ENCODE peak calls at places on chromosome 1, in ten cellular contexts. One of them, this sample, is unnamed.

GRCh38 chr1:60893111-60893510 is 189.2 kb upstream of the NFIA start:
- DNase-seq in GM12864: no peak
- DNase-seq in stimulated activated CD4-positive, alpha-beta T cell treated with anti-CD3 and anti-CD28 coated beads, Interleukin-12 subunit alpha, Interleukin-12 subunit beta, amount 100 ng/mL, for 4 hours: no peak
- DNase-seq in activated CD8-positive, alpha-beta T cell treated with anti-CD3 and anti-CD28 coated beads, Interleukin-2, amount 10 ng/mL, durations not matched to agents 7 days and 5 days: no peak
- DNase-seq in GM12878: no peak
- DNase-seq in astrocyte of the cerebellum: no peak
- DNase-seq in nucleus accumbens: no peak
- DNase-seq in NCI-H2171: peak; percentile 83
- DNase-seq in stimulated activated CD8-positive, alpha-beta memory T cell treated with anti-CD3 and anti-CD28 coated beads, Interleukin-4, amount 100 ng/mL, for 24 hours: no peak
- DNase-seq in HT1080: no peak
- DNase-seq in this sample: no peak

GRCh38 chr1:192529811-192530210 is 45.8 kb upstream of the RGS1 start:
- DNase-seq in stimulated activated CD8-positive, alpha-beta memory T cell treated with anti-CD3 and anti-CD28 coated beads, Interleukin-4, amount 100 ng/mL, for 24 hours: no peak
- DNase-seq in GM12864: no peak
- DNase-seq in NCI-H2171: no peak
- DNase-seq in HT1080: no peak
- DNase-seq in astrocyte of the cerebellum: no peak
- DNase-seq in GM12878: no peak
- DNase-seq in nucleus accumbens: no peak
- DNase-seq in stimulated activated CD4-positive, alpha-beta T cell treated with anti-CD3 and anti-CD28 coated beads, Interleukin-12 subunit alpha, Interleukin-12 subunit beta, amount 100 ng/mL, for 4 hours: no peak
- DNase-seq in activated CD8-positive, alpha-beta T cell treated with anti-CD3 and anti-CD28 coated beads, Interleukin-2, amount 10 ng/mL, durations not matched to agents 7 days and 5 days: no peak
- DNase-seq in this sample: no peak

GRCh38 chr1:24508911-24509310 is 6.3 kb downstream of the RCAN3 start:
- DNase-seq in GM12878: no peak
- DNase-seq in astrocyte of the cerebellum: no peak
- DNase-seq in stimulated activated CD8-positive, alpha-beta memory T cell treated with anti-CD3 and anti-CD28 coated beads, Interleukin-4, amount 100 ng/mL, for 24 hours: no peak
- DNase-seq in HT1080: no peak
- DNase-seq in stimulated activated CD4-positive, alpha-beta T cell treated with anti-CD3 and anti-CD28 coated beads, Interleukin-12 subunit alpha, Interleukin-12 subunit beta, amount 100 ng/mL, for 4 hours: no peak
- DNase-seq in activated CD8-positive, alpha-beta T cell treated with anti-CD3 and anti-CD28 coated beads, Interleukin-2, amount 10 ng/mL, durations not matched to agents 7 days and 5 days: no peak
- DNase-seq in nucleus accumbens: no peak
- DNase-seq in NCI-H2171: no peak
- DNase-seq in GM12864: no peak
- DNase-seq in this sample: no peak

GRCh38 chr1:183871142-183871541 is 66.2 kb downstream of the RGL1 start:
- DNase-seq in stimulated activated CD4-positive, alpha-beta T cell treated with anti-CD3 and anti-CD28 coated beads, Interleukin-12 subunit alpha, Interleukin-12 subunit beta, amount 100 ng/mL, for 4 hours: no peak
- DNase-seq in activated CD8-positive, alpha-beta T cell treated with anti-CD3 and anti-CD28 coated beads, Interleukin-2, amount 10 ng/mL, durations not matched to agents 7 days and 5 days: no peak
- DNase-seq in NCI-H2171: peak; percentile 41
- DNase-seq in GM12878: no peak
- DNase-seq in nucleus accumbens: no peak
- DNase-seq in astrocyte of the cerebellum: peak; percentile 51
- DNase-seq in stimulated activated CD8-positive, alpha-beta memory T cell treated with anti-CD3 and anti-CD28 coated beads, Interleukin-4, amount 100 ng/mL, for 24 hours: no peak
- DNase-seq in GM12864: no peak
- DNase-seq in HT1080: peak; percentile 60
- DNase-seq in this sample: peak; percentile 71

GRCh38 chr1:185328204-185328728 is 11.2 kb upstream of the IVNS1ABP start:
- DNase-seq in stimulated activated CD8-positive, alpha-beta memory T cell treated with anti-CD3 and anti-CD28 coated beads, Interleukin-4, amount 100 ng/mL, for 24 hours: no peak
- DNase-seq in astrocyte of the cerebellum: no peak
- DNase-seq in GM12878: no peak
- DNase-seq in GM12864: no peak
- DNase-seq in stimulated activated CD4-positive, alpha-beta T cell treated with anti-CD3 and anti-CD28 coated beads, Interleukin-12 subunit alpha, Interleukin-12 subunit beta, amount 100 ng/mL, for 4 hours: no peak
- DNase-seq in nucleus accumbens: no peak
- DNase-seq in HT1080: no peak
- DNase-seq in NCI-H2171: no peak
- DNase-seq in activated CD8-positive, alpha-beta T cell treated with anti-CD3 and anti-CD28 coated beads, Interleukin-2, amount 10 ng/mL, durations not matched to agents 7 days and 5 days: no peak
- DNase-seq in this sample: no peak

GRCh38 chr1:164033782-164034181 is 525.2 kb upstream of the PBX1 start:
- DNase-seq in nucleus accumbens: no peak
- DNase-seq in stimulated activated CD8-positive, alpha-beta memory T cell treated with anti-CD3 and anti-CD28 coated beads, Interleukin-4, amount 100 ng/mL, for 24 hours: no peak
- DNase-seq in NCI-H2171: no peak
- DNase-seq in stimulated activated CD4-positive, alpha-beta T cell treated with anti-CD3 and anti-CD28 coated beads, Interleukin-12 subunit alpha, Interleukin-12 subunit beta, amount 100 ng/mL, for 4 hours: no peak
- DNase-seq in GM12878: no peak
- DNase-seq in HT1080: no peak
- DNase-seq in astrocyte of the cerebellum: no peak
- DNase-seq in activated CD8-positive, alpha-beta T cell treated with anti-CD3 and anti-CD28 coated beads, Interleukin-2, amount 10 ng/mL, durations not matched to agents 7 days and 5 days: no peak
- DNase-seq in GM12864: no peak
- DNase-seq in this sample: no peak

GRCh38 chr1:167447521-167448136 is 70.7 kb downstream of the CD247 start:
- DNase-seq in astrocyte of the cerebellum: no peak
- DNase-seq in activated CD8-positive, alpha-beta T cell treated with anti-CD3 and anti-CD28 coated beads, Interleukin-2, amount 10 ng/mL, durations not matched to agents 7 days and 5 days: peak; percentile 83
- DNase-seq in NCI-H2171: no peak
- DNase-seq in nucleus accumbens: no peak
- DNase-seq in stimulated activated CD8-positive, alpha-beta memory T cell treated with anti-CD3 and anti-CD28 coated beads, Interleukin-4, amount 100 ng/mL, for 24 hours: peak; percentile 50
- DNase-seq in stimulated activated CD4-positive, alpha-beta T cell treated with anti-CD3 and anti-CD28 coated beads, Interleukin-12 subunit alpha, Interleukin-12 subunit beta, amount 100 ng/mL, for 4 hours: peak; percentile 39
- DNase-seq in HT1080: peak; percentile 53
- DNase-seq in GM12864: no peak
- DNase-seq in GM12878: no peak
- DNase-seq in this sample: no peak

GRCh38 chr1:109959974-109960744 is 24.4 kb upstream of the AHCYL1 start:
- DNase-seq in GM12878: no peak
- DNase-seq in stimulated activated CD8-positive, alpha-beta memory T cell treated with anti-CD3 and anti-CD28 coated beads, Interleukin-4, amount 100 ng/mL, for 24 hours: no peak
- DNase-seq in astrocyte of the cerebellum: no peak
- DNase-seq in HT1080: peak; percentile 70
- DNase-seq in NCI-H2171: no peak
- DNase-seq in GM12864: no peak
- DNase-seq in stimulated activated CD4-positive, alpha-beta T cell treated with anti-CD3 and anti-CD28 coated beads, Interleukin-12 subunit alpha, Interleukin-12 subunit beta, amount 100 ng/mL, for 4 hours: no peak
- DNase-seq in nucleus accumbens: no peak
- DNase-seq in activated CD8-positive, alpha-beta T cell treated with anti-CD3 and anti-CD28 coated beads, Interleukin-2, amount 10 ng/mL, durations not matched to agents 7 days and 5 days: no peak
- DNase-seq in this sample: peak; percentile 78

GRCh38 chr1:29380532-29380931 is 144.2 kb downstream of the PTPRU start:
- DNase-seq in NCI-H2171: no peak
- DNase-seq in HT1080: peak; percentile 89
- DNase-seq in GM12864: no peak
- DNase-seq in stimulated activated CD8-positive, alpha-beta memory T cell treated with anti-CD3 and anti-CD28 coated beads, Interleukin-4, amount 100 ng/mL, for 24 hours: no peak
- DNase-seq in nucleus accumbens: no peak
- DNase-seq in GM12878: no peak
- DNase-seq in astrocyte of the cerebellum: no peak
- DNase-seq in activated CD8-positive, alpha-beta T cell treated with anti-CD3 and anti-CD28 coated beads, Interleukin-2, amount 10 ng/mL, durations not matched to agents 7 days and 5 days: no peak
- DNase-seq in stimulated activated CD4-positive, alpha-beta T cell treated with anti-CD3 and anti-CD28 coated beads, Interleukin-12 subunit alpha, Interleukin-12 subunit beta, amount 100 ng/mL, for 4 hours: no peak
- DNase-seq in this sample: peak; percentile 24

GRCh38 chr1:66563094-66563800 is 29.3 kb downstream of the SGIP1 start:
- DNase-seq in stimulated activated CD4-positive, alpha-beta T cell treated with anti-CD3 and anti-CD28 coated beads, Interleukin-12 subunit alpha, Interleukin-12 subunit beta, amount 100 ng/mL, for 4 hours: no peak
- DNase-seq in GM12878: no peak
- DNase-seq in stimulated activated CD8-positive, alpha-beta memory T cell treated with anti-CD3 and anti-CD28 coated beads, Interleukin-4, amount 100 ng/mL, for 24 hours: no peak
- DNase-seq in astrocyte of the cerebellum: peak; percentile 62
- DNase-seq in HT1080: peak; percentile 93
- DNase-seq in activated CD8-positive, alpha-beta T cell treated with anti-CD3 and anti-CD28 coated beads, Interleukin-2, amount 10 ng/mL, durations not matched to agents 7 days and 5 days: no peak
- DNase-seq in nucleus accumbens: no peak
- DNase-seq in NCI-H2171: no peak
- DNase-seq in GM12864: no peak
- DNase-seq in this sample: peak; percentile 95

GRCh38 chr1:47191940-47192457 is 2.2 kb upstream of the PDZK1IP1 start:
- DNase-seq in activated CD8-positive, alpha-beta T cell treated with anti-CD3 and anti-CD28 coated beads, Interleukin-2, amount 10 ng/mL, durations not matched to agents 7 days and 5 days: no peak
- DNase-seq in HT1080: no peak
- DNase-seq in stimulated activated CD8-positive, alpha-beta memory T cell treated with anti-CD3 and anti-CD28 coated beads, Interleukin-4, amount 100 ng/mL, for 24 hours: no peak
- DNase-seq in astrocyte of the cerebellum: no peak
- DNase-seq in stimulated activated CD4-positive, alpha-beta T cell treated with anti-CD3 and anti-CD28 coated beads, Interleukin-12 subunit alpha, Interleukin-12 subunit beta, amount 100 ng/mL, for 4 hours: no peak
- DNase-seq in GM12864: no peak
- DNase-seq in nucleus accumbens: no peak
- DNase-seq in GM12878: no peak
- DNase-seq in NCI-H2171: no peak
- DNase-seq in this sample: no peak

GRCh38 chr1:170290971-170291370 is 145.2 kb downstream of the NTMT2 start:
- DNase-seq in activated CD8-positive, alpha-beta T cell treated with anti-CD3 and anti-CD28 coated beads, Interleukin-2, amount 10 ng/mL, durations not matched to agents 7 days and 5 days: no peak
- DNase-seq in GM12864: no peak
- DNase-seq in nucleus accumbens: no peak
- DNase-seq in GM12878: no peak
- DNase-seq in stimulated activated CD8-positive, alpha-beta memory T cell treated with anti-CD3 and anti-CD28 coated beads, Interleukin-4, amount 100 ng/mL, for 24 hours: no peak
- DNase-seq in astrocyte of the cerebellum: no peak
- DNase-seq in stimulated activated CD4-positive, alpha-beta T cell treated with anti-CD3 and anti-CD28 coated beads, Interleukin-12 subunit alpha, Interleukin-12 subunit beta, amount 100 ng/mL, for 4 hours: no peak
- DNase-seq in HT1080: no peak
- DNase-seq in NCI-H2171: no peak
- DNase-seq in this sample: peak; percentile 46

GRCh38 chr1:10192263-10192662 is 18.1 kb upstream of the KIF1B start:
- DNase-seq in HT1080: no peak
- DNase-seq in astrocyte of the cerebellum: no peak
- DNase-seq in GM12878: no peak
- DNase-seq in nucleus accumbens: no peak
- DNase-seq in NCI-H2171: no peak
- DNase-seq in stimulated activated CD8-positive, alpha-beta memory T cell treated with anti-CD3 and anti-CD28 coated beads, Interleukin-4, amount 100 ng/mL, for 24 hours: no peak
- DNase-seq in GM12864: no peak
- DNase-seq in activated CD8-positive, alpha-beta T cell treated with anti-CD3 and anti-CD28 coated beads, Interleukin-2, amount 10 ng/mL, durations not matched to agents 7 days and 5 days: no peak
- DNase-seq in stimulated activated CD4-positive, alpha-beta T cell treated with anti-CD3 and anti-CD28 coated beads, Interleukin-12 subunit alpha, Interleukin-12 subunit beta, amount 100 ng/mL, for 4 hours: no peak
- DNase-seq in this sample: no peak

GRCh38 chr1:27876341-27877114 is 4.2 kb downstream of the THEMIS2 start:
- DNase-seq in GM12864: no peak
- DNase-seq in stimulated activated CD4-positive, alpha-beta T cell treated with anti-CD3 and anti-CD28 coated beads, Interleukin-12 subunit alpha, Interleukin-12 subunit beta, amount 100 ng/mL, for 4 hours: no peak
- DNase-seq in astrocyte of the cerebellum: no peak
- DNase-seq in GM12878: no peak
- DNase-seq in stimulated activated CD8-positive, alpha-beta memory T cell treated with anti-CD3 and anti-CD28 coated beads, Interleukin-4, amount 100 ng/mL, for 24 hours: no peak
- DNase-seq in activated CD8-positive, alpha-beta T cell treated with anti-CD3 and anti-CD28 coated beads, Interleukin-2, amount 10 ng/mL, durations not matched to agents 7 days and 5 days: no peak
- DNase-seq in nucleus accumbens: no peak
- DNase-seq in HT1080: no peak
- DNase-seq in NCI-H2171: no peak
- DNase-seq in this sample: no peak

GRCh38 chr1:20051218-20051829 is 18.7 kb upstream of the PLA2G5 start:
- DNase-seq in stimulated activated CD4-positive, alpha-beta T cell treated with anti-CD3 and anti-CD28 coated beads, Interleukin-12 subunit alpha, Interleukin-12 subunit beta, amount 100 ng/mL, for 4 hours: no peak
- DNase-seq in activated CD8-positive, alpha-beta T cell treated with anti-CD3 and anti-CD28 coated beads, Interleukin-2, amount 10 ng/mL, durations not matched to agents 7 days and 5 days: no peak
- DNase-seq in GM12864: no peak
- DNase-seq in NCI-H2171: no peak
- DNase-seq in nucleus accumbens: no peak
- DNase-seq in GM12878: no peak
- DNase-seq in HT1080: no peak
- DNase-seq in astrocyte of the cerebellum: no peak
- DNase-seq in stimulated activated CD8-positive, alpha-beta memory T cell treated with anti-CD3 and anti-CD28 coated beads, Interleukin-4, amount 100 ng/mL, for 24 hours: no peak
- DNase-seq in this sample: no peak

GRCh38 chr1:214518387-214518786 is 33.0 kb downstream of the PTPN14 start:
- DNase-seq in nucleus accumbens: no peak
- DNase-seq in stimulated activated CD8-positive, alpha-beta memory T cell treated with anti-CD3 and anti-CD28 coated beads, Interleukin-4, amount 100 ng/mL, for 24 hours: no peak
- DNase-seq in NCI-H2171: no peak
- DNase-seq in astrocyte of the cerebellum: no peak
- DNase-seq in stimulated activated CD4-positive, alpha-beta T cell treated with anti-CD3 and anti-CD28 coated beads, Interleukin-12 subunit alpha, Interleukin-12 subunit beta, amount 100 ng/mL, for 4 hours: no peak
- DNase-seq in GM12864: no peak
- DNase-seq in activated CD8-positive, alpha-beta T cell treated with anti-CD3 and anti-CD28 coated beads, Interleukin-2, amount 10 ng/mL, durations not matched to agents 7 days and 5 days: no peak
- DNase-seq in HT1080: no peak
- DNase-seq in GM12878: no peak
- DNase-seq in this sample: peak; percentile 44

GRCh38 chr1:94755675-94756074 is 64.5 kb upstream of the SLC44A3 start:
- DNase-seq in activated CD8-positive, alpha-beta T cell treated with anti-CD3 and anti-CD28 coated beads, Interleukin-2, amount 10 ng/mL, durations not matched to agents 7 days and 5 days: no peak
- DNase-seq in astrocyte of the cerebellum: peak; percentile 97
- DNase-seq in GM12864: no peak
- DNase-seq in HT1080: peak; percentile 52
- DNase-seq in stimulated activated CD8-positive, alpha-beta memory T cell treated with anti-CD3 and anti-CD28 coated beads, Interleukin-4, amount 100 ng/mL, for 24 hours: no peak
- DNase-seq in nucleus accumbens: no peak
- DNase-seq in NCI-H2171: no peak
- DNase-seq in stimulated activated CD4-positive, alpha-beta T cell treated with anti-CD3 and anti-CD28 coated beads, Interleukin-12 subunit alpha, Interleukin-12 subunit beta, amount 100 ng/mL, for 4 hours: no peak
- DNase-seq in GM12878: no peak
- DNase-seq in this sample: peak; percentile 99

GRCh38 chr1:65170511-65171142 is 22.6 kb downstream of the AK4 start:
- DNase-seq in GM12864: no peak
- DNase-seq in astrocyte of the cerebellum: peak; percentile 52
- DNase-seq in HT1080: no peak
- DNase-seq in stimulated activated CD4-positive, alpha-beta T cell treated with anti-CD3 and anti-CD28 coated beads, Interleukin-12 subunit alpha, Interleukin-12 subunit beta, amount 100 ng/mL, for 4 hours: no peak
- DNase-seq in GM12878: no peak
- DNase-seq in NCI-H2171: no peak
- DNase-seq in stimulated activated CD8-positive, alpha-beta memory T cell treated with anti-CD3 and anti-CD28 coated beads, Interleukin-4, amount 100 ng/mL, for 24 hours: no peak
- DNase-seq in nucleus accumbens: no peak
- DNase-seq in activated CD8-positive, alpha-beta T cell treated with anti-CD3 and anti-CD28 coated beads, Interleukin-2, amount 10 ng/mL, durations not matched to agents 7 days and 5 days: no peak
- DNase-seq in this sample: peak; percentile 42

GRCh38 chr1:225527575-225527974 is 99.7 kb upstream of the LBR start:
- DNase-seq in stimulated activated CD4-positive, alpha-beta T cell treated with anti-CD3 and anti-CD28 coated beads, Interleukin-12 subunit alpha, Interleukin-12 subunit beta, amount 100 ng/mL, for 4 hours: no peak
- DNase-seq in activated CD8-positive, alpha-beta T cell treated with anti-CD3 and anti-CD28 coated beads, Interleukin-2, amount 10 ng/mL, durations not matched to agents 7 days and 5 days: no peak
- DNase-seq in HT1080: no peak
- DNase-seq in GM12864: no peak
- DNase-seq in astrocyte of the cerebellum: no peak
- DNase-seq in nucleus accumbens: no peak
- DNase-seq in NCI-H2171: no peak
- DNase-seq in stimulated activated CD8-positive, alpha-beta memory T cell treated with anti-CD3 and anti-CD28 coated beads, Interleukin-4, amount 100 ng/mL, for 24 hours: no peak
- DNase-seq in GM12878: no peak
- DNase-seq in this sample: no peak

GRCh38 chr1:26790551-26790953 is 2.8 kb downstream of the PIGV start:
- DNase-seq in NCI-H2171: no peak
- DNase-seq in stimulated activated CD4-positive, alpha-beta T cell treated with anti-CD3 and anti-CD28 coated beads, Interleukin-12 subunit alpha, Interleukin-12 subunit beta, amount 100 ng/mL, for 4 hours: no peak
- DNase-seq in GM12864: no peak
- DNase-seq in HT1080: peak; percentile 37
- DNase-seq in stimulated activated CD8-positive, alpha-beta memory T cell treated with anti-CD3 and anti-CD28 coated beads, Interleukin-4, amount 100 ng/mL, for 24 hours: no peak
- DNase-seq in astrocyte of the cerebellum: no peak
- DNase-seq in GM12878: no peak
- DNase-seq in activated CD8-positive, alpha-beta T cell treated with anti-CD3 and anti-CD28 coated beads, Interleukin-2, amount 10 ng/mL, durations not matched to agents 7 days and 5 days: peak; percentile 51
- DNase-seq in nucleus accumbens: no peak
- DNase-seq in this sample: no peak

GRCh38 chr1:54275349-54275748 is 75.4 kb downstream of the MRPL37 start:
- DNase-seq in activated CD8-positive, alpha-beta T cell treated with anti-CD3 and anti-CD28 coated beads, Interleukin-2, amount 10 ng/mL, durations not matched to agents 7 days and 5 days: no peak
- DNase-seq in nucleus accumbens: no peak
- DNase-seq in stimulated activated CD4-positive, alpha-beta T cell treated with anti-CD3 and anti-CD28 coated beads, Interleukin-12 subunit alpha, Interleukin-12 subunit beta, amount 100 ng/mL, for 4 hours: no peak
- DNase-seq in astrocyte of the cerebellum: no peak
- DNase-seq in stimulated activated CD8-positive, alpha-beta memory T cell treated with anti-CD3 and anti-CD28 coated beads, Interleukin-4, amount 100 ng/mL, for 24 hours: no peak
- DNase-seq in GM12864: no peak
- DNase-seq in HT1080: no peak
- DNase-seq in GM12878: no peak
- DNase-seq in NCI-H2171: no peak
- DNase-seq in this sample: peak; percentile 51